ENCODE peak calls at places on chromosomes 12 and 14, in seven cellular contexts. J is lower lobe of right lung, A is ovary, E is adrenal gland, Y is uterus, T is heart right ventricle, S is mucosa of descending colon. X is an unnamed sample. For H3K4me1, the result is how much of the 10 kb centered on the place peaks cover.

GRCh38 chr12:132771126-132771838 is 9.7 kb upstream of the ANKLE2 start:
- DNase-seq in Y (no peak), A (no peak), T (no peak), S (no peak), J (no peak), E (no peak), X (no peak)

GRCh38 chr14:39766397-39767000 is 334.3 kb upstream of the FBXO33 start:
- DNase-seq in S (no peak), J (no peak), A (no peak), T (no peak), E (no peak), Y (no peak), X (no peak)

GRCh38 chr12:31887109-31887811 is 72.0 kb upstream of the RESF1 start:
- DNase-seq in Y (no peak), A (no peak), J (no peak), T (no peak), S (no peak), E (no peak), X (no peak)

GRCh38 chr12:53505086-53505485 is 2.2 kb downstream of the NPFF start:
- DNase-seq in A (no peak), J (no peak), E (peak), S (no peak), Y (no peak), T (no peak), X (no peak)

GRCh38 chr14:91119556-91120311 is 5.9 kb downstream of the DGLUCY start:
- DNase-seq in T (no peak), Y (no peak), E (no peak), S (no peak), J (no peak), A (no peak), X (no peak)

GRCh38 chr14:95218472-95219193 is 61.3 kb upstream of the DICER1 start:
- DNase-seq in Y (no peak), A (no peak), J (no peak), S (no peak), T (no peak), E (no peak), X (peak)

GRCh38 chr14:23171251-23171975 is 12.0 kb downstream of the SLC7A8 start:
- DNase-seq in E (no peak), S (no peak), J (no peak), Y (no peak), A (no peak), T (no peak), X (no peak)

GRCh38 chr14:105857816-105858675 is 331.7 kb downstream of the TMEM121 start:
- DNase-seq in E (peak), A (peak), Y (peak), T (no peak), J (peak), S (peak), X (peak)

GRCh38 chr14:102185360-102185759 is 45.7 kb downstream of the WDR20 start:
- DNase-seq in S (no peak), J (no peak), E (no peak), T (no peak), Y (no peak), A (no peak), X (peak)

GRCh38 chr12:95599880-95600279 is 48.6 kb upstream of the USP44 start:
- DNase-seq in S (no peak), T (no peak), E (no peak), J (no peak), Y (no peak), A (no peak), X (no peak)

GRCh38 chr14:56122306-56122705 is 4.1 kb downstream of the PELI2 start:
- DNase-seq in E (no peak), J (no peak), T (no peak), Y (no peak), A (no peak), S (no peak), X (no peak)

GRCh38 chr12:92543872-92544271 is 158.9 kb upstream of the PLEKHG7 start:
- DNase-seq in J (no peak), E (no peak), A (no peak), Y (no peak), T (no peak), S (peak), X (no peak)

DNA sequence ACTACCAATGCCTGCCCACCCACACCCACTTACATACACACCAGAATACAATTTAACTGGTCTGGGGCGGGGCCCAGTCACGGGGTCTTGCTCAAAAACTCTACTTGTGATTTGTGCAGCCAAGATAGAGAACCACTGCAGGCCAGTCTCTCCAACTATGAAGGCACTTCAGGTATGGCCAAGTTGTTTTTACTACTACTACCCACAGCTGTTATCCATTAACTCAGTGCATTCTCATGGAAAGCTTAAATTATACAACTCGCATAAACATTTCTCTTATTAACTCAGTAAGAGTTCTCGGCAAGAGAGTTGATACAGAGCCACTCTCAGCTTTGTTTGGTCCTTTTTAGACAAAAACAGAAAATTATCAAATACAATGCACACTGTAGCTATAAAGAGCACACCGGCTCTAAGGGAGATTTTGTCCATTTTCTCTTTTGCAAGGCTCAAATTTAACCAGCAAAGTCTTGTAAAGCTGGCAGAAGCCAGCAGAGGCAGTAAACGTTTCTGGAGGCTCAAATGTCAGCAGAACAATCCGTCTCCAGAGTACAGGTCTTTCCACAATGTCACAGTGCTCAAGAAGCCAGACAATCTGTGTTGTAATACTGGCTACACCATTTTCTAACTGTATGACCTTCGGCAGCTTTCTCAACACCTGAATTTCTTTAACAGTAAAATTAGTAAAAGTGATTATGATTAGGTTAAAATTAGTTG is 85.9 kb downstream of the PTGER2 start:
- DNase-seq in E (no peak), S (peak), Y (no peak), A (no peak), T (no peak), J (no peak), X (no peak)
- TF ChIP-seq CTCF in E (no peak), S (no peak), Y (no peak), A (no peak), T (no peak), J (no peak), X (no peak)

DNA sequence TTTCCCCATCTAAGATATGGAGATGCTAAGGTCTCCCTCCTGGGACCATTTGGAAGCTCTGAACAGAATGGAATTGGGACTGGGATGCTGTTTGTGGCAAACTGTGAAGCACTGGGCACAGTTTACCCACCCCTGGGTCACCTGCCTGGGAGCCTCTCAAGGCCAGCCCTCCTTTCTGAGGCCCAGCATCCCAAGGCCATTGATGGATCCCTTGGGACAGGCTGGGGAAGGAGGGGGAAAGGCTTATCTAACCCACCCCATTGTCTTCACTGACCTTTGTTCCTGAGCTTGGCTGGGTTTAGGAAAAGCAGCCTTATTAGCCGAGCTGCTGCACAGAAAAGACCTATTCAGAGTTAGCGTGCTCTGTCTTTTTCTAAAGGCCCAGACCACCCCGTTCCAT is 5.2 kb downstream of the CCDC85C start:
- DNase-seq in J (no peak), E (no peak), T (no peak), Y (no peak), A (no peak), S (no peak), X (no peak)
- H3K4me1 ChIP-seq in J (half or more), E (half or more), T (half or more), Y (under half), A (under half), S (half or more), X (under half)

GRCh38 chr14:103507751-103508150 is 14.9 kb downstream of the CKB start:
- DNase-seq in A (no peak), S (no peak), E (no peak), J (no peak), Y (no peak), T (no peak), X (peak)
- TF ChIP-seq CTCF in A (no peak), S (no peak), E (no peak), J (no peak), Y (no peak), T (no peak), X (no peak)

GRCh38 chr14:68263563-68264350 is 444.2 kb downstream of the RAD51B start:
- DNase-seq in S (no peak), J (no peak), Y (no peak), T (no peak), E (no peak), A (no peak), X (no peak)

GRCh38 chr14:68268719-68269118 is 449.1 kb downstream of the RAD51B start:
- DNase-seq in S (no peak), J (no peak), A (no peak), T (no peak), Y (no peak), E (no peak), X (no peak)

GRCh38 chr14:68269136-68269535 is 449.6 kb downstream of the RAD51B start:
- DNase-seq in E (no peak), S (no peak), A (no peak), J (no peak), Y (no peak), T (no peak), X (no peak)

GRCh38 chr14:68268197-68268596 is 448.6 kb downstream of the RAD51B start:
- DNase-seq in S (no peak), Y (no peak), J (no peak), E (no peak), A (no peak), T (no peak), X (no peak)

DNA sequence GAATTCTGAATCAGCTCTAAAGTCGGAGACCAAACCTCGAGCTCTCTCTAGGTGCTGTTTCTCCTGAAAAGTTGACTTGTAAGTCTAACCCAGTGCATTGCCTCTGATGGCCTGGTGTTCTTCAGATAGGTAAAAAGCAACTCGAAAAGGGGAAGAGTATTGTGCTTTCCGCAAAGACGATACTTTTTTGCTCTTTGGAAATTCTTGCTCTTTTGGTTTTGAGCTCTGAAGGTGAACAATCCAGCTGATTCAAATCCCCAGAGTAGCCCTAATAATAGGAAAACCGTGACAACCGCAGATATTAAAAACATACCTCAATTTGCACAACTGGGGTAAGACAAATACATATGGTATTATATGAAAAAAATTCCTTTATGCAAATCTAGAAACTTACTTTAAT is 447.4 kb downstream of the RAD51B start:
- DNase-seq in S (no peak), E (no peak), J (no peak), A (no peak), T (no peak), Y (no peak), X (no peak)
- H3K4me1 ChIP-seq in S (under half), E (under half), J (under half), A (under half), T (half or more), Y (under half), X (half or more)

DNA sequence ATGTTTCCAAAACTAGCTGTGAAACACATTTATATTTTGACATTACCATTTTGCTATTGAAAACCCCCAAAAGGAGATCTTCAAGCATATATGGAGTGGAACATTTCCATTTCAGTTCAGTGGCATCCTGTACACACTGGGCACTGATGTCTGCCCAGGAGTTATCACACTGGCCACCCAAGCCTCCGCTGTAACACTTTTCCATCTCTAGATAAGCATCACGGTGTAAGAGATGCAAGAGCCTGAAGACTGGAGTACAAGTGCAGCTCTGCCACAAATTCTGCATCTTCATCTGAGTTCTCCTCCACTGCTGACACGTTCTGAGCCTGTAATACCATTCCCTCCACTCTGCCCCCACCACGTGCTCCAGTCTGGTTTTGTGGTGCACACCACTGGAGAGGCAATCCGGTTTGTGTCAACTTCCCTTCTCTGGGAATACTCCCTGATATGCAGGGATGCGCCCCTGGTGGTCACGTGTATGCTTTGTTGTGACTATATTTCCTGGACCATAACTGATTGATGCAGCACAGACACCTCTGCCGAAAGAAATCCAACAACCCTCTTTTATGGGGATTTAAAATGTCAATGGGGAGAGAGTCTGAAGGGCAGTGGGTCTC is 12.7 kb downstream of the SPTLC2 start:
- DNase-seq in T (no peak), A (peak), S (peak), Y (no peak), E (no peak), J (no peak), X (no peak)
- TF ChIP-seq CTCF in T (no peak), A (no peak), S (no peak), Y (no peak), E (no peak), J (peak), X (no peak)

DNA sequence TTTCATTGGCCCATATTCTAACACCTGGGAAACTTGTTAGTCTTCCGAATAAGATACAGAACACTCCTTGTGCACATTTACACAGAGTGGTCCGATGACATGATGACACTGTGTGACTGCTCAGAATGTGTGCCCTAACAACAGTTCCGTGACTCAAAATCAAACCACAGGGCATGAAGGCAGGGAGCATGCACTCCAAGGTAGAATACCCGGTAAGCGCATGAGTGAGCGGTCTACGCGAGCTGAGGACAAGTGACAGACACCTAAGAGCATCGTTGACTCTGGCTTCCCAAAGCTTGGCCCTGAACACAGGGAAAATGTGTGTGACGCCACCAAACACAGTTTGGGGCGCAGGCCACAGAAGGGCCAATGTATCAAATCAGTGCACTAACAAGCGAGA is 18.6 kb downstream of the CLIP1 start:
- DNase-seq in E (no peak), J (no peak), A (no peak), Y (no peak), S (no peak), T (no peak), X (no peak)
- H3K4me1 ChIP-seq in E (half or more), J (under half), A (under half), Y (under half), S (under half), T (under half), X (under half)

X was measured in sigmoid colon.